ENCODE peak calls at places on chromosome 11, in seven cellular contexts. A is HL-60; D is LoVo; M is iris pigment epithelial cell; E is activated naive CD4-positive, alpha-beta T cell treated with anti-CD3 and anti-CD28 coated beads for 36 hours; T is activated CD4-positive, alpha-beta T cell treated with anti-CD3 and anti-CD28 coated beads, Interleukin-2, amount 50 U/mL, for 1 hour; K is AG10803. J is an unnamed sample.

GRCh38 chr11:12223771-12224536 is 113.6 kb downstream of the MICAL2 start:
- DNase-seq in M (no peak), K (no peak), E (peak), D (no peak), T (no peak), A (peak), J (no peak)

GRCh38 chr11:18235394-18235926 is 1.1 kb downstream of the SAA4 start:
- DNase-seq in M (no peak), E (no peak), D (no peak), A (no peak), K (no peak), T (no peak), J (no peak)

GRCh38 chr11:83221694-83222093 is 28.2 kb downstream of the ANKRD42 start:
- DNase-seq in T (no peak), D (no peak), K (no peak), E (no peak), M (no peak), A (no peak), J (no peak)

GRCh38 chr11:27317751-27318150 is 45.3 kb downstream of the CCDC34 start:
- DNase-seq in K (peak), T (no peak), A (no peak), M (peak), D (no peak), E (no peak), J (no peak)

GRCh38 chr11:117097567-117098268 is 510 bp downstream of the SIK3 start:
- DNase-seq in E (peak), T (peak), M (no peak), A (peak), K (peak), D (no peak), J (no peak)

GRCh38 chr11:40186401-40187091 is 1272.9 kb downstream of the LRRC4C start:
- DNase-seq in M (no peak), K (no peak), T (no peak), A (no peak), D (no peak), E (no peak), J (no peak)

GRCh38 chr11:2207212-2207611 is 35.6 kb upstream of the TH start:
- DNase-seq in A (no peak), D (no peak), K (no peak), E (peak), T (no peak), M (no peak), J (no peak)

GRCh38 chr11:10026514-10026913 is 267.5 kb downstream of the SBF2 start:
- DNase-seq in D (no peak), A (no peak), E (no peak), K (peak), T (no peak), M (peak), J (no peak)

GRCh38 chr11:36041988-36042606 is 98.2 kb downstream of the LDLRAD3 start:
- DNase-seq in D (no peak), E (no peak), A (peak), K (peak), M (peak), T (no peak), J (no peak)

GRCh38 chr11:114416441-114416928 is 16.0 kb downstream of the RBM7 start:
- DNase-seq in A (peak), T (no peak), K (peak), D (peak), E (no peak), M (peak), J (no peak)

GRCh38 chr11:90468923-90469322 is 246.1 kb upstream of the CHORDC1 start:
- DNase-seq in E (no peak), K (no peak), M (peak), T (no peak), D (no peak), A (no peak), J (no peak)

GRCh38 chr11:134181707-134182106 is 42.1 kb downstream of the NCAPD3 start:
- DNase-seq in D (no peak), K (peak), T (no peak), M (peak), E (no peak), A (no peak), J (no peak)

GRCh38 chr11:45872513-45873356 is 12.7 kb upstream of the MAPK8IP1 start:
- DNase-seq in D (no peak), E (peak), K (peak), T (peak), M (peak), A (peak), J (no peak)

GRCh38 chr11:93279911-93280347 is 50.6 kb upstream of the DEUP1 start:
- DNase-seq in A (no peak), E (no peak), D (no peak), M (no peak), T (no peak), K (no peak), J (no peak)

GRCh38 chr11:134228625-134229024 is 4.2 kb downstream of the VPS26B start:
- DNase-seq in K (peak), M (no peak), D (no peak), T (no peak), E (peak), A (peak), J (no peak)

GRCh38 chr11:126391970-126392637 is 36.6 kb downstream of the ST3GAL4 start:
- DNase-seq in M (no peak), D (no peak), K (no peak), T (no peak), A (peak), E (no peak), J (no peak)

GRCh38 chr11:1618231-1618630 is 3.7 kb downstream of the KRTAP5-4 start:
- DNase-seq in D (no peak), M (no peak), E (no peak), K (peak), A (no peak), T (no peak), J (no peak)

GRCh38 chr11:94049351-94049750 is 28.2 kb downstream of the HEPHL1 start:
- DNase-seq in D (no peak), K (no peak), E (no peak), A (no peak), T (no peak), M (no peak), J (no peak)

GRCh38 chr11:111417766-111418435 is 38.8 kb upstream of the POU2AF1 start:
- DNase-seq in A (no peak), K (peak), E (no peak), D (no peak), T (no peak), M (peak), J (no peak)

GRCh38 chr11:45017329-45017728 is 66.6 kb upstream of the TP53I11 start:
- DNase-seq in T (no peak), M (no peak), A (no peak), D (no peak), K (no peak), E (no peak), J (no peak)

GRCh38 chr11:57463596-57464342 is 3.4 kb downstream of the RTN4RL2 start:
- DNase-seq in M (no peak), D (no peak), K (no peak), T (no peak), A (no peak), E (no peak), J (no peak)

GRCh38 chr11:55707029-55707428 is 45.0 kb downstream of the OR4C6 start:
- DNase-seq in M (peak), K (peak), T (no peak), A (no peak), E (no peak), D (peak), J (peak)

GRCh38 chr11:2693271-2693833 is 6.4 kb downstream of the KCNQ1OT1 start:
- DNase-seq in E (no peak), M (no peak), K (no peak), D (no peak), T (no peak), A (no peak), J (no peak)

GRCh38 chr11:46352063-46352841 is 5.0 kb downstream of the DGKZ start:
- DNase-seq in K (no peak), D (no peak), M (no peak), T (peak), A (peak), E (peak), J (no peak)

GRCh38 chr11:72776844-72777754 is 16.7 kb downstream of the STARD10 start:
- DNase-seq in D (no peak), M (no peak), T (no peak), A (no peak), E (no peak), K (no peak), J (no peak)

GRCh38 chr11:18669211-18669593 is 29.4 kb upstream of the TMEM86A start:
- DNase-seq in M (peak), T (peak), E (peak), K (no peak), A (no peak), D (no peak), J (no peak)

GRCh38 chr11:119400860-119401259 is 19.4 kb upstream of the USP2 start:
- DNase-seq in E (no peak), A (no peak), D (no peak), M (no peak), T (no peak), K (no peak), J (no peak)

GRCh38 chr11:119999220-119999619 is 138.7 kb downstream of the TRIM29 start:
- DNase-seq in T (no peak), E (no peak), A (peak), D (peak), K (no peak), M (no peak), J (no peak)

GRCh38 chr11:28384418-28384817 is 276.2 kb downstream of the METTL15 start:
- DNase-seq in K (peak), T (no peak), D (peak), A (no peak), M (peak), E (no peak), J (no peak)

GRCh38 chr11:5700422-5701064 is 11.0 kb downstream of the TRIM22 start:
- DNase-seq in A (peak), D (no peak), E (no peak), K (no peak), M (no peak), T (no peak), J (peak)